ENCODE peak calls at places on chromosomes 16 and 17, in seven cellular contexts. One of them, this sample, is unnamed.

GRCh38 chr16:23119570-23119969 is 29.7 kb downstream of the USP31 start:
- DNase-seq in transverse colon: no peak
- DNase-seq in IMR-90: peak
- DNase-seq in testis: no peak
- DNase-seq in ovary: no peak
- DNase-seq in adrenal gland: no peak
- DNase-seq in stomach: no peak
- DNase-seq in this sample: no peak

GRCh38 chr16:73028263-73028662 is 19.7 kb downstream of the ZFHX3 start:
- DNase-seq in testis: no peak
- DNase-seq in IMR-90: no peak
- DNase-seq in stomach: no peak
- DNase-seq in transverse colon: no peak
- DNase-seq in ovary: no peak
- DNase-seq in adrenal gland: no peak
- DNase-seq in this sample: no peak

GRCh38 chr17:44928136-44928535 is 12.8 kb upstream of the GFAP start:
- DNase-seq in transverse colon: peak
- DNase-seq in testis: no peak
- DNase-seq in adrenal gland: no peak
- DNase-seq in ovary: no peak
- DNase-seq in IMR-90: no peak
- DNase-seq in stomach: no peak
- DNase-seq in this sample: peak

GRCh38 chr17:31327534-31328526 is 6.4 kb upstream of the EVI2A start:
- DNase-seq in adrenal gland: no peak
- DNase-seq in testis: no peak
- DNase-seq in stomach: no peak
- DNase-seq in transverse colon: no peak
- DNase-seq in IMR-90: peak
- DNase-seq in ovary: no peak
- DNase-seq in this sample: no peak

GRCh38 chr17:8143581-8144400 is 8.4 kb downstream of the PER1 start:
- DNase-seq in ovary: no peak
- DNase-seq in transverse colon: no peak
- DNase-seq in stomach: no peak
- DNase-seq in IMR-90: no peak
- DNase-seq in adrenal gland: no peak
- DNase-seq in testis: no peak
- DNase-seq in this sample: no peak

GRCh38 chr17:79242873-79243602 is 168.4 kb downstream of the ENGASE start:
- DNase-seq in adrenal gland: no peak
- DNase-seq in ovary: no peak
- DNase-seq in IMR-90: no peak
- DNase-seq in testis: no peak
- DNase-seq in stomach: no peak
- DNase-seq in transverse colon: no peak
- DNase-seq in this sample: no peak

GRCh38 chr16:58379736-58380135 is 12.5 kb upstream of the GINS3 start:
- DNase-seq in IMR-90: no peak
- DNase-seq in testis: no peak
- DNase-seq in stomach: no peak
- DNase-seq in transverse colon: no peak
- DNase-seq in ovary: no peak
- DNase-seq in adrenal gland: no peak
- DNase-seq in this sample: no peak

GRCh38 chr17:79802736-79803420 is 6.0 kb upstream of the CBX8 start:
- DNase-seq in transverse colon: no peak
- DNase-seq in IMR-90: no peak
- DNase-seq in adrenal gland: no peak
- DNase-seq in stomach: no peak
- DNase-seq in testis: no peak
- DNase-seq in ovary: no peak
- DNase-seq in this sample: no peak

GRCh38 chr17:72393553-72393952 is 272.7 kb downstream of the SOX9 start:
- DNase-seq in adrenal gland: no peak
- DNase-seq in testis: no peak
- DNase-seq in stomach: no peak
- DNase-seq in ovary: no peak
- DNase-seq in transverse colon: no peak
- DNase-seq in IMR-90: peak
- DNase-seq in this sample: no peak

GRCh38 chr17:41413353-41413752 is 11.0 kb downstream of the KRT37 start:
- DNase-seq in ovary: no peak
- DNase-seq in testis: no peak
- DNase-seq in adrenal gland: no peak
- DNase-seq in IMR-90: peak
- DNase-seq in transverse colon: no peak
- DNase-seq in stomach: no peak
- DNase-seq in this sample: no peak

GRCh38 chr16:17423195-17423594 is 47.6 kb downstream of the XYLT1 start:
- DNase-seq in transverse colon: no peak
- DNase-seq in testis: no peak
- DNase-seq in IMR-90: no peak
- DNase-seq in ovary: no peak
- DNase-seq in stomach: no peak
- DNase-seq in adrenal gland: peak
- DNase-seq in this sample: no peak

GRCh38 chr16:11297492-11298142 is 16.5 kb upstream of the PRM1 start:
- DNase-seq in ovary: peak
- DNase-seq in transverse colon: peak
- DNase-seq in testis: peak
- DNase-seq in stomach: peak
- DNase-seq in IMR-90: peak
- DNase-seq in adrenal gland: peak
- DNase-seq in this sample: peak

GRCh38 chr17:46788796-46789195 is 29.7 kb downstream of the WNT3 start:
- DNase-seq in ovary: no peak
- DNase-seq in IMR-90: no peak
- DNase-seq in transverse colon: no peak
- DNase-seq in stomach: no peak
- DNase-seq in adrenal gland: no peak
- DNase-seq in testis: no peak
- DNase-seq in this sample: no peak

GRCh38 chr16:90077757-90078593 is 844 bp upstream of the PRDM7 start:
- DNase-seq in transverse colon: peak
- DNase-seq in adrenal gland: no peak
- DNase-seq in ovary: peak
- DNase-seq in testis: peak
- DNase-seq in IMR-90: peak
- DNase-seq in stomach: no peak
- DNase-seq in this sample: peak

GRCh38 chr17:62767997-62768396 is 40.1 kb downstream of the MARCHF10 start:
- DNase-seq in adrenal gland: no peak
- DNase-seq in stomach: no peak
- DNase-seq in ovary: no peak
- DNase-seq in transverse colon: no peak
- DNase-seq in testis: no peak
- DNase-seq in IMR-90: no peak
- DNase-seq in this sample: no peak

GRCh38 chr17:20225162-20226115 is 216.3 kb downstream of the SPECC1 start:
- DNase-seq in testis: no peak
- DNase-seq in transverse colon: no peak
- DNase-seq in ovary: no peak
- DNase-seq in stomach: no peak
- DNase-seq in adrenal gland: no peak
- DNase-seq in IMR-90: no peak
- DNase-seq in this sample: no peak

GRCh38 chr17:17823433-17824118 is 13.2 kb downstream of the SREBF1 start:
- DNase-seq in adrenal gland: peak
- DNase-seq in ovary: peak
- DNase-seq in stomach: peak
- DNase-seq in testis: peak
- DNase-seq in IMR-90: peak
- DNase-seq in transverse colon: peak
- DNase-seq in this sample: peak

GRCh38 chr17:75105269-75106080 is 4.3 kb upstream of the ARMC7 start:
- DNase-seq in ovary: no peak
- DNase-seq in testis: peak
- DNase-seq in stomach: peak
- DNase-seq in transverse colon: peak
- DNase-seq in IMR-90: peak
- DNase-seq in adrenal gland: peak
- DNase-seq in this sample: no peak

DNA sequence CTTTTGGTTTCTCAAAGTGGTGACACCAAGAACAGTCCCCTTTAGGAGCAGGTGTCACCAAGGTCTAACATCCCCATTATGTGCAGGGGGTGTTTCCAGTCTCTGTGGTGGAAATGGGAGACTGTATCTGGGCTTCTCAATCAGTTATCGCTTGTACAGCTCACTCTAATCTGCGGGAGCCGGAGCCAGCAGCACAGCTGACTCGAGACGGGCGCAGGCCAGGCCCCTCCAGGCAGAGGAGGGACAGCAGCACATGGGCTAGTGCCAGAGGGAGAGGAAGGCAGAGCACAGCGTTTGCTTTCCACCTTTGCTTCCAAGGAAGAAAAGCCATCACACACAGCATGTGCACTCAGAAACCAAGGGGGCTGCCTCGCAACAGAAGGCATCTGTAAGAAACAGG is 91.2 kb upstream of the CREBBP start:
- DNase-seq in transverse colon: no peak
- DNase-seq in stomach: no peak
- DNase-seq in adrenal gland: no peak
- DNase-seq in IMR-90: peak
- DNase-seq in ovary: no peak
- DNase-seq in testis: no peak
- DNase-seq in this sample: no peak
- H3K27ac ChIP-seq in transverse colon: no peak
- H3K27ac ChIP-seq in stomach: no peak
- H3K27ac ChIP-seq in adrenal gland: no peak
- H3K27ac ChIP-seq in IMR-90: peak
- H3K27ac ChIP-seq in ovary: no peak
- H3K27ac ChIP-seq in testis: no peak
- H3K27ac ChIP-seq in this sample: no peak

GRCh38 chr16:78811247-78811646 is 711.8 kb downstream of the WWOX start:
- DNase-seq in transverse colon: no peak
- DNase-seq in stomach: no peak
- DNase-seq in ovary: no peak
- DNase-seq in adrenal gland: no peak
- DNase-seq in IMR-90: no peak
- DNase-seq in testis: no peak
- DNase-seq in this sample: no peak
- TF ChIP-seq POLR2A in transverse colon: no peak
- TF ChIP-seq POLR2A in stomach: no peak
- TF ChIP-seq POLR2A in ovary: no peak
- TF ChIP-seq POLR2A in adrenal gland: no peak
- TF ChIP-seq POLR2A in IMR-90: no peak
- TF ChIP-seq POLR2A in testis: no peak
- TF ChIP-seq POLR2A in this sample: no peak

GRCh38 chr17:32488604-32489180 is 1.9 kb downstream of the CDK5R1 start:
- DNase-seq in testis: no peak
- DNase-seq in ovary: no peak
- DNase-seq in IMR-90: no peak
- DNase-seq in stomach: no peak
- DNase-seq in adrenal gland: no peak
- DNase-seq in transverse colon: no peak
- DNase-seq in this sample: peak

GRCh38 chr17:32488177-32488542 is 1.4 kb downstream of the CDK5R1 start:
- DNase-seq in adrenal gland: no peak
- DNase-seq in testis: no peak
- DNase-seq in stomach: no peak
- DNase-seq in IMR-90: no peak
- DNase-seq in transverse colon: no peak
- DNase-seq in ovary: no peak
- DNase-seq in this sample: no peak

GRCh38 chr17:32489320-32490100 is 2.7 kb downstream of the CDK5R1 start:
- DNase-seq in stomach: no peak
- DNase-seq in IMR-90: no peak
- DNase-seq in adrenal gland: no peak
- DNase-seq in transverse colon: no peak
- DNase-seq in testis: no peak
- DNase-seq in ovary: no peak
- DNase-seq in this sample: no peak

GRCh38 chr17:32491371-32492280 is 4.8 kb downstream of the CDK5R1 start:
- DNase-seq in adrenal gland: peak
- DNase-seq in IMR-90: no peak
- DNase-seq in stomach: no peak
- DNase-seq in transverse colon: no peak
- DNase-seq in ovary: no peak
- DNase-seq in testis: no peak
- DNase-seq in this sample: peak

GRCh38 chr17:32490101-32490482 is 3.3 kb downstream of the CDK5R1 start:
- DNase-seq in adrenal gland: no peak
- DNase-seq in stomach: no peak
- DNase-seq in testis: no peak
- DNase-seq in IMR-90: no peak
- DNase-seq in ovary: no peak
- DNase-seq in transverse colon: no peak
- DNase-seq in this sample: peak
- H3K27ac ChIP-seq in adrenal gland: no peak
- H3K27ac ChIP-seq in stomach: no peak
- H3K27ac ChIP-seq in testis: no peak
- H3K27ac ChIP-seq in IMR-90: no peak
- H3K27ac ChIP-seq in ovary: no peak
- H3K27ac ChIP-seq in transverse colon: no peak
- H3K27ac ChIP-seq in this sample: peak

GRCh38 chr17:2051388-2052237 is 3.3 kb upstream of the HIC1 start:
- DNase-seq in stomach: no peak
- DNase-seq in IMR-90: no peak
- DNase-seq in ovary: peak
- DNase-seq in transverse colon: no peak
- DNase-seq in adrenal gland: no peak
- DNase-seq in testis: no peak
- DNase-seq in this sample: peak

GRCh38 chr17:2049333-2050245 is 5.3 kb upstream of the HIC1 start:
- DNase-seq in stomach: peak
- DNase-seq in ovary: peak
- DNase-seq in testis: peak
- DNase-seq in IMR-90: peak
- DNase-seq in adrenal gland: peak
- DNase-seq in transverse colon: peak
- DNase-seq in this sample: peak

GRCh38 chr17:2050871-2051387 is 4.0 kb upstream of the HIC1 start:
- DNase-seq in stomach: peak
- DNase-seq in adrenal gland: peak
- DNase-seq in ovary: peak
- DNase-seq in transverse colon: peak
- DNase-seq in IMR-90: peak
- DNase-seq in testis: no peak
- DNase-seq in this sample: peak

GRCh38 chr17:2048805-2049204 is 6.1 kb upstream of the HIC1 start:
- DNase-seq in testis: no peak
- DNase-seq in transverse colon: no peak
- DNase-seq in IMR-90: no peak
- DNase-seq in ovary: no peak
- DNase-seq in stomach: no peak
- DNase-seq in adrenal gland: no peak
- DNase-seq in this sample: no peak

DNA sequence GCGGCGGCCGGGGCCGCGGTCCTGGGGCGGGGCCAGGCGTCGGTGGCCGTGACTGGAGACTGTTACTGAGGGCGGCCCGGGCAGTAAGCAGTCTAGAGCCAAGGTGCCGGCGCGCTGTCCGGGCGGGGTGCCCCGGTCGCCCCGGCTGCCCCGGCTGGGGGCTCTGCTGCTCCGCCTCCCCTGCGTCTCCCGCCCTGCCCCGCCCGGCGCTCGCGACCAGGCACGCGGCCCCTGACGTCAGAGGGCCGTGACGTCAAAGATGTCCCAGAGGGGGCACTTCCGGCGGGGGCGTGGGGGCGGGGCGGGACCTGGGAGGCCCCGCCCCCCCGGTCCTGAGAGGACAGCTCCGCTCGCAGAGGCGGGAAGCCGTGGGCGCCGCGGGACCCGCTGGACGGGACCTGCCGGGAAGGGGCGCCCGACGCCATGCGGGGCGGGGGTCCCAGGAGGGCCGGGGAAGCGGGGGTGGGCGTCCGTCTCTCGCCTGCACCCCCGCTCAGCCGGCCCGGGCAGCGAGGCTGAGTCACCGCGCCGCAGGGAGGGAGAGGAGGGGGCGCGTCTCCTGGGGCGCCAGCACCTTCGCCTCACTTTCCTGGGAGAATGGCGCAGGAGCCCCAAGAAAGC is 4.5 kb upstream of the HIC1 start:
- DNase-seq in testis: peak
- DNase-seq in adrenal gland: peak
- DNase-seq in transverse colon: peak
- DNase-seq in ovary: peak
- DNase-seq in stomach: peak
- DNase-seq in IMR-90: peak
- DNase-seq in this sample: peak
- TF ChIP-seq POLR2A in testis: no peak
- TF ChIP-seq POLR2A in adrenal gland: no peak
- TF ChIP-seq POLR2A in transverse colon: no peak
- TF ChIP-seq POLR2A in ovary: peak
- TF ChIP-seq POLR2A in stomach: no peak
- TF ChIP-seq POLR2A in IMR-90: no peak
- TF ChIP-seq POLR2A in this sample: no peak